ENCODE peak calls at places on chromosome 4, in four cellular contexts. One of them, this sample, is unnamed.

GRCh38 chr4:75995727-75996126 is 5.0 kb upstream of the SDAD1 start:
- DNase-seq in C1 segment of cervical spinal cord: no peak
- DNase-seq in fibroblast of lung: peak
- DNase-seq in activated gamma-delta T cell: no peak
- DNase-seq in this sample: no peak

GRCh38 chr4:182236186-182236585 is 7.0 kb upstream of the TENM3 start:
- DNase-seq in C1 segment of cervical spinal cord: no peak
- DNase-seq in fibroblast of lung: peak
- DNase-seq in activated gamma-delta T cell: no peak
- DNase-seq in this sample: no peak

GRCh38 chr4:91058345-91058744 is 931.2 kb downstream of the CCSER1 start:
- DNase-seq in C1 segment of cervical spinal cord: no peak
- DNase-seq in fibroblast of lung: peak
- DNase-seq in activated gamma-delta T cell: no peak
- DNase-seq in this sample: no peak

GRCh38 chr4:153137168-153137567 is 67.1 kb upstream of the TRIM2 start:
- DNase-seq in C1 segment of cervical spinal cord: no peak
- DNase-seq in fibroblast of lung: peak
- DNase-seq in activated gamma-delta T cell: no peak
- DNase-seq in this sample: no peak

GRCh38 chr4:153418114-153418513 is 48.0 kb upstream of the TMEM131L start:
- DNase-seq in C1 segment of cervical spinal cord: no peak
- DNase-seq in fibroblast of lung: peak
- DNase-seq in activated gamma-delta T cell: no peak
- DNase-seq in this sample: no peak

GRCh38 chr4:118869808-118870342 is 18.8 kb upstream of the SYNPO2 start:
- DNase-seq in C1 segment of cervical spinal cord: no peak
- DNase-seq in fibroblast of lung: peak
- DNase-seq in activated gamma-delta T cell: no peak
- DNase-seq in this sample: no peak

GRCh38 chr4:139922625-139923024 is 231.4 kb downstream of the MAML3 start:
- DNase-seq in C1 segment of cervical spinal cord: no peak
- DNase-seq in fibroblast of lung: peak
- DNase-seq in activated gamma-delta T cell: no peak
- DNase-seq in this sample: no peak

GRCh38 chr4:184074989-184075388 is 142.7 kb downstream of the ENPP6 start:
- DNase-seq in C1 segment of cervical spinal cord: no peak
- DNase-seq in fibroblast of lung: no peak
- DNase-seq in activated gamma-delta T cell: no peak
- DNase-seq in this sample: no peak

GRCh38 chr4:60805500-60806313 is 394.4 kb upstream of the ADGRL3 start:
- DNase-seq in C1 segment of cervical spinal cord: no peak
- DNase-seq in fibroblast of lung: peak
- DNase-seq in activated gamma-delta T cell: no peak
- DNase-seq in this sample: no peak

This sample was measured in posterior cingulate gyrus.